ENCODE peak calls at places on chromosomes 6 and 20, in five cellular contexts. V is left colon, C is foreskin fibroblast, S is esophagus muscularis mucosa, I is NCI-H1092. A is an unnamed sample.

GRCh38 chr6:2979819-2980464 is 8.6 kb upstream of the SERPINB6 start:
- DNase-seq in V (no peak), C (no peak), S (no peak), I (no peak), A (peak; percentile 80)

GRCh38 chr6:69601132-69601531 is 195.7 kb downstream of the LMBRD1 start:
- DNase-seq in V (no peak), C (no peak), S (no peak), I (no peak), A (no peak)

GRCh38 chr6:42451146-42451594 is 556 bp downstream of the TRERF1 start:
- DNase-seq in V (peak; percentile 29), C (no peak), S (peak; percentile 75), I (no peak), A (no peak)

GRCh38 chr6:54716869-54717268 is 129.7 kb upstream of the FAM83B start:
- DNase-seq in V (no peak), C (peak; percentile 1), S (no peak), I (no peak), A (no peak)

GRCh38 chr20:4896971-4897497 is 104.3 kb downstream of the SLC23A2 start:
- DNase-seq in V (no peak), C (no peak), S (no peak), I (no peak), A (no peak)

GRCh38 chr6:96626749-96627353 is 63.9 kb downstream of the FHL5 start:
- DNase-seq in V (no peak), C (peak; percentile 1), S (no peak), I (no peak), A (peak; percentile 66)

GRCh38 chr6:128899651-128900050 is 16.7 kb downstream of the LAMA2 start:
- DNase-seq in V (no peak), C (no peak), S (no peak), I (no peak), A (peak; percentile 31)

GRCh38 chr6:132088150-132088549 is 137.0 kb upstream of the CCN2 start:
- DNase-seq in V (no peak), C (no peak), S (no peak), I (no peak), A (no peak)

GRCh38 chr6:106512958-106513480 is 116.3 kb downstream of the RTN4IP1 start:
- DNase-seq in V (no peak), C (no peak), S (no peak), I (no peak), A (no peak)

GRCh38 chr6:6712258-6712978 is 123.9 kb downstream of the LY86 start:
- DNase-seq in V (peak; percentile 61), C (peak; percentile 73), S (no peak), I (no peak), A (peak; percentile 62)

GRCh38 chr6:25599516-25600060 is 52.4 kb upstream of the SCGN start:
- DNase-seq in V (no peak), C (no peak), S (no peak), I (no peak), A (no peak)

GRCh38 chr20:62668441-62669027 is 26.2 kb downstream of the SLCO4A1 start:
- DNase-seq in V (peak; percentile 64), C (peak; percentile 68), S (no peak), I (peak; percentile 80), A (peak; percentile 86)

GRCh38 chr6:159983641-159984080 is 14.8 kb downstream of the IGF2R start:
- DNase-seq in V (no peak), C (no peak), S (no peak), I (no peak), A (peak; percentile 68)

GRCh38 chr6:71419954-71420692 is 131.5 kb downstream of the OGFRL1 start:
- DNase-seq in V (peak; percentile 29), C (peak; percentile 47), S (no peak), I (no peak), A (peak; percentile 41)

GRCh38 chr20:36544134-36545018 is 3.1 kb downstream of the MYL9 start:
- DNase-seq in V (no peak), C (peak; percentile 78), S (no peak), I (peak; percentile 8), A (peak; percentile 68)

GRCh38 chr6:25156123-25156522 is 123.1 kb upstream of the CARMIL1 start:
- DNase-seq in V (no peak), C (no peak), S (no peak), I (no peak), A (no peak)

GRCh38 chr20:18428490-18429173 is 38.2 kb downstream of the DZANK1 start:
- DNase-seq in V (peak; percentile 72), C (peak; percentile 23), S (no peak), I (no peak), A (peak; percentile 80)

GRCh38 chr20:46951840-46952497 is 57.3 kb downstream of the EYA2 start:
- DNase-seq in V (no peak), C (no peak), S (no peak), I (no peak), A (no peak)

GRCh38 chr6:105616521-105616920 is 213.6 kb upstream of the PREP start:
- DNase-seq in V (no peak), C (peak; percentile 86), S (no peak), I (no peak), A (no peak)

GRCh38 chr6:23339268-23339667 is 769.9 kb downstream of the HDGFL1 start:
- DNase-seq in V (no peak), C (no peak), S (no peak), I (no peak), A (no peak)

GRCh38 chr6:158854214-158855101 is 35.3 kb upstream of the EZR start:
- DNase-seq in V (no peak), C (no peak), S (no peak), I (no peak), A (peak; percentile 60)

GRCh38 chr6:1960484-1961142 is 284.8 kb downstream of the GMDS start:
- DNase-seq in V (no peak), C (no peak), S (no peak), I (no peak), A (no peak)

GRCh38 chr6:32129297-32130088 is 595 bp downstream of the FKBPL start:
- DNase-seq in V (no peak), C (peak; percentile 38), S (no peak), I (peak; percentile 57), A (no peak)

GRCh38 chr6:33578588-33579011 is 1.5 kb downstream of the BAK1 start:
- DNase-seq in V (peak; percentile 83), C (no peak), S (no peak), I (no peak), A (no peak)

GRCh38 chr6:28443112-28443773 is at the start of gene ZSCAN23:
- DNase-seq in V (peak; percentile 68), C (peak; percentile 85), S (no peak), I (peak; percentile 67), A (peak; percentile 93)

GRCh38 chr6:96923871-96924493 is 546 bp upstream of the KLHL32 start:
- DNase-seq in V (no peak), C (no peak), S (no peak), I (peak; percentile 79), A (no peak)

GRCh38 chr6:82917346-82918064 is 148.1 kb downstream of the UBE3D start:
- DNase-seq in V (no peak), C (no peak), S (no peak), I (no peak), A (peak; percentile 14)

GRCh38 chr6:26223677-26224546 is 136.7 kb downstream of the HFE start:
- DNase-seq in V (peak; percentile 75), C (peak; percentile 81), S (no peak), I (no peak), A (peak; percentile 96)

GRCh38 chr6:38572186-38572813 is 67.4 kb downstream of the BTBD9 start:
- DNase-seq in V (no peak), C (no peak), S (no peak), I (no peak), A (peak; percentile 32)

GRCh38 chr6:5981274-5982026 is 25.3 kb downstream of the NRN1 start:
- DNase-seq in V (no peak), C (no peak), S (no peak), I (no peak), A (peak; percentile 45)